ENCODE peak calls at places on chromosomes 5 and 9, in eight cellular contexts. X is brain microvascular endothelial cell, U is astrocyte of the cerebellum, C is colonic mucosa, H is Peyer's patch, K is GM12864, D is psoas muscle, V is fibroblast of mammary gland. J is an unnamed sample.

GRCh38 chr9:109252291-109252690 is 68.6 kb downstream of the EPB41L4B start:
- DNase-seq in C (no peak), D (no peak), V (no peak), K (no peak), H (no peak), U (no peak), X (no peak), J (no peak)

GRCh38 chr5:65247594-65247993 is 234.1 kb downstream of the ADAMTS6 start:
- DNase-seq in H (no peak), V (no peak), D (no peak), K (no peak), U (no peak), C (no peak), X (no peak), J (no peak)

GRCh38 chr5:36950586-36951457 is 74.3 kb downstream of the NIPBL start:
- DNase-seq in D (no peak), H (no peak), K (no peak), V (peak; percentile 50), U (peak; percentile 47), X (peak; percentile 2), C (no peak), J (peak; percentile 33)

GRCh38 chr5:80164799-80165198 is 91.0 kb downstream of the SERINC5 start:
- DNase-seq in D (no peak), X (no peak), C (no peak), V (no peak), K (no peak), U (no peak), H (no peak), J (no peak)

GRCh38 chr5:129664336-129664937 is 83.5 kb upstream of the MINAR2 start:
- DNase-seq in U (peak; percentile 15), V (peak; percentile 65), K (peak; percentile 19), C (peak; percentile 55), D (no peak), H (peak; percentile 81), X (peak; percentile 71), J (peak; percentile 14)

GRCh38 chr9:128104171-128104618 is 23.3 kb downstream of the PTGES2 start:
- DNase-seq in D (peak; percentile 88), C (peak; percentile 84), X (no peak), U (no peak), K (no peak), H (peak; percentile 87), V (no peak), J (no peak)

GRCh38 chr5:31888513-31888912 is 249.6 kb downstream of the PDZD2 start:
- DNase-seq in H (no peak), U (no peak), X (no peak), C (no peak), D (no peak), V (no peak), K (no peak), J (no peak)

GRCh38 chr9:121998513-121999049 is 94.5 kb downstream of the TTLL11 start:
- DNase-seq in K (no peak), D (no peak), V (no peak), X (no peak), C (peak; percentile 6), H (no peak), U (no peak), J (no peak)

GRCh38 chr9:87569008-87569908 is 71.6 kb downstream of the DAPK1 start:
- DNase-seq in X (peak; percentile 15), K (no peak), U (peak; percentile 53), H (peak; percentile 87), D (no peak), C (no peak), V (no peak), J (no peak)

GRCh38 chr9:120717194-120717593 is 2.9 kb upstream of the MEGF9 start:
- DNase-seq in D (no peak), V (no peak), U (no peak), H (no peak), C (no peak), K (no peak), X (no peak), J (no peak)

GRCh38 chr9:72894342-72894741 is 58.5 kb downstream of the ALDH1A1 start:
- DNase-seq in H (no peak), U (peak; percentile 49), V (peak; percentile 93), C (no peak), X (peak; percentile 11), K (no peak), D (no peak), J (peak; percentile 27)

GRCh38 chr5:65334077-65334476 is 147.6 kb downstream of the ADAMTS6 start:
- DNase-seq in V (no peak), K (no peak), D (no peak), H (no peak), X (no peak), U (no peak), C (peak; percentile 22), J (no peak)

GRCh38 chr9:121770415-121771273 is 119.2 kb downstream of the DAB2IP start:
- DNase-seq in C (no peak), H (no peak), U (no peak), D (peak; percentile 21), V (peak; percentile 73), K (no peak), X (no peak), J (peak; percentile 16)

GRCh38 chr5:158843305-158843704 is 256.4 kb downstream of the EBF1 start:
- DNase-seq in U (no peak), V (no peak), K (no peak), H (no peak), D (no peak), X (no peak), C (no peak), J (no peak)

DNA sequence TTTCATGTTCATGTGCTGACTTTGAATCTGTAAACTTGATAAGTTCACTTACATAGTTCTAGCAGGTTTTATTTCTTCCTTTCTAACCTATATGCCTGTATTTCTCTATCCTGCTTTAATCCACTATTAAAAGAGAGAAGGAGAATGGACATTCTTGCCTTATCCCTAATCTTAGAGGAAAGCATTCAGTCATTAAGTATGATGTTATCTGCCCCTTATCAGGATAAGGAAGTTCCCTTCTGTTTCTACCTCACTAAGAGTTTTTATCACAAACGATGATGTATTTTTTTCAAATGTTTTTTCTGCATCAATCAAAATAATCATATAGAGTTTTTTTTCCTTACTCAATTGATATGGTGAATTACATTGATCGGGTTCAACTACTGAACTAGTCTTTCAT is 33.1 kb downstream of the DRD1 start:
- DNase-seq in H (no peak), K (no peak), D (no peak), V (no peak), X (no peak), C (no peak), U (no peak), J (no peak)
- H3K4me3 ChIP-seq in H (no peak overlapping the region), K (no peak overlapping the region), D (no peak overlapping the region), V (no peak overlapping the region), X (no peak overlapping the region), C (no peak overlapping the region), U (no peak overlapping the region), J (no peak overlapping the region)

GRCh38 chr5:18466731-18467130 is 832.5 kb downstream of the TAF11L14 start:
- DNase-seq in U (no peak), V (no peak), X (no peak), K (no peak), H (no peak), D (no peak), C (no peak), J (no peak)

GRCh38 chr5:18465833-18466681 is 831.8 kb downstream of the TAF11L14 start:
- DNase-seq in K (no peak), D (no peak), C (peak; percentile 49), V (peak; percentile 46), X (peak; percentile 27), U (peak; percentile 26), H (peak; percentile 49), J (no peak)
- TF ChIP-seq CTCF in K (peak; percentile 48), D (peak; percentile 31), C (peak; percentile 60), V (peak; percentile 65), X (peak; percentile 58), U (peak; percentile 60), H (peak; percentile 54), J (peak; percentile 46)

GRCh38 chr5:34834794-34835089 is 4.2 kb upstream of the TTC23L start:
- DNase-seq in V (no peak), X (no peak), H (no peak), C (no peak), U (no peak), D (no peak), K (no peak), J (no peak)

GRCh38 chr5:34841816-34842215 is 2.9 kb downstream of the TTC23L start:
- DNase-seq in H (no peak), X (no peak), D (no peak), U (no peak), C (no peak), K (no peak), V (no peak), J (no peak)

GRCh38 chr5:34842554-34842953 is 3.6 kb downstream of the TTC23L start:
- DNase-seq in K (no peak), D (no peak), C (no peak), V (no peak), U (no peak), X (no peak), H (no peak), J (no peak)

GRCh38 chr5:34835664-34836063 is 3.3 kb upstream of the TTC23L start:
- DNase-seq in D (no peak), V (no peak), H (no peak), X (no peak), K (no peak), C (no peak), U (no peak), J (no peak)

GRCh38 chr5:34838785-34839714 is at the start of gene TTC23L:
- DNase-seq in U (peak; percentile 50), K (peak; percentile 78), H (peak; percentile 96), V (peak; percentile 76), C (peak; percentile 91), X (peak; percentile 82), D (peak; percentile 90), J (peak; percentile 28)
- H3K4me3 ChIP-seq in U (peak within 1 kb of the TSS; percentile 64), K (peak within 1 kb of the TSS; percentile 70), H (peak within 1 kb of the TSS; percentile 78), V (peak within 1 kb of the TSS; percentile 86), C (peak within 1 kb of the TSS; percentile 84), X (peak within 1 kb of the TSS; percentile 90), D (peak within 1 kb of the TSS; percentile 70), J (peak within 1 kb of the TSS; percentile 80)

DNA sequence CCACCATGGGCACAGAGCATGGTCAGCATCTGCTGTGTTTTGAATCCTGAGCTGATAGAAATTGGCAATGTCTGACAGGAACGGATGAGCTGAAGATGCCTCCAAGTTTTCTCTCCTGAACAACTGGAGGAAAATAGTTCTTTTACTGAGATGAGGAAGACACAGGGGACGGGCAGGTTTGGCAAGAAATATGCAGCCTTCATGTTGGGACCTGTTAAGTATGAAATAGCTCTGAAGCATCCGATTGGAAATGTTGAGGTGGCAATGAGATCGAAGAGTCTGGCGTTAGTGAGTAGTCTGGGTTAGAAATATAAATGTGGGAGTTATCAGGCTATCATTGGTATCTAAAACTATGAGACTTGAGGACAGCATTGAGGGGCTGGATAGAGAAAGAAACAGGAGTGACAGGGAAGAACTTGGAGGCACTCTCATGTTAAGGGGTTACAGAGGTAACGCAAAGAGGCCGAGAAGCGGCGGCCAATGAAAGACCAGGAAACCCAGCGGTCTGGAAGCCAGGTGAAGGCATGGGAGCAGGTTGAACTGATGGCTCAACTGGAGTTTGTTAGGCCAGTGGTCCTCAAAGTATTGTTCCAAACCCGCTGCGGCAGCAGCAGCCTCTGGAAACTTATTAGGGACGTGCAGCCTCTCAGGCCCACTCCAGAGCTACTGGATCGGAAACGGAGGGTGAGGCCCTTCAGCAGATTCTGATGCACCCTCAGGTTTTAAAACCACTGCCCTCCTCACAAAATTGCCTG is 1.0 kb upstream of the MAMDC2 start:
- DNase-seq in X (no peak), K (no peak), V (no peak), D (no peak), U (no peak), C (no peak), H (no peak), J (no peak)
- TF ChIP-seq CTCF in X (no peak), K (no peak), V (no peak), D (no peak), U (no peak), C (no peak), H (no peak), J (no peak)

J was measured in AG09309.